ENCODE peak calls at places on chromosomes 16 and 17, in five cellular contexts. One of them, this sample, is unnamed.

GRCh38 chr16:16857603-16858283 is 478.8 kb downstream of the NPIPA7 start:
- DNase-seq in IMR-90: no peak
- DNase-seq in GM04503: no peak
- DNase-seq in occipital lobe: no peak
- DNase-seq in non-pigmented ciliary epithelial cell: no peak
- DNase-seq in this sample: no peak

GRCh38 chr17:30000755-30001257 is 59.4 kb downstream of the EFCAB5 start:
- DNase-seq in IMR-90: peak; percentile 50
- DNase-seq in GM04503: no peak
- DNase-seq in occipital lobe: no peak
- DNase-seq in non-pigmented ciliary epithelial cell: peak; percentile 4
- DNase-seq in this sample: no peak

GRCh38 chr16:61295311-61295710 is 740.9 kb downstream of the CDH8 start:
- DNase-seq in IMR-90: no peak
- DNase-seq in GM04503: no peak
- DNase-seq in occipital lobe: no peak
- DNase-seq in non-pigmented ciliary epithelial cell: no peak
- DNase-seq in this sample: no peak

GRCh38 chr16:56087636-56088035 is 103.7 kb upstream of the GNAO1 start:
- DNase-seq in IMR-90: no peak
- DNase-seq in GM04503: no peak
- DNase-seq in occipital lobe: no peak
- DNase-seq in non-pigmented ciliary epithelial cell: no peak
- DNase-seq in this sample: no peak

GRCh38 chr17:44828919-44829557 is 1.0 kb downstream of the GJC1 start:
- DNase-seq in IMR-90: no peak
- DNase-seq in GM04503: no peak
- DNase-seq in occipital lobe: no peak
- DNase-seq in non-pigmented ciliary epithelial cell: no peak
- DNase-seq in this sample: no peak

GRCh38 chr16:86171329-86171728 is 272.4 kb downstream of the IRF8 start:
- DNase-seq in IMR-90: peak; percentile 99
- DNase-seq in GM04503: peak; percentile 2
- DNase-seq in occipital lobe: no peak
- DNase-seq in non-pigmented ciliary epithelial cell: peak; percentile 67
- DNase-seq in this sample: no peak

GRCh38 chr17:27545562-27546229 is 85.3 kb upstream of the LGALS9 start:
- DNase-seq in IMR-90: peak; percentile 51
- DNase-seq in GM04503: no peak
- DNase-seq in occipital lobe: no peak
- DNase-seq in non-pigmented ciliary epithelial cell: no peak
- DNase-seq in this sample: no peak

GRCh38 chr16:29974291-29975133 is 844 bp downstream of the TAOK2 start:
- DNase-seq in IMR-90: peak; percentile 12
- DNase-seq in GM04503: no peak
- DNase-seq in occipital lobe: no peak
- DNase-seq in non-pigmented ciliary epithelial cell: no peak
- DNase-seq in this sample: no peak

GRCh38 chr16:85514601-85515318 is 98.4 kb upstream of the GSE1 start:
- DNase-seq in IMR-90: peak; percentile 92
- DNase-seq in GM04503: peak; percentile 94
- DNase-seq in occipital lobe: peak; percentile 53
- DNase-seq in non-pigmented ciliary epithelial cell: peak; percentile 46
- DNase-seq in this sample: no peak

GRCh38 chr17:57186231-57187019 is 69.9 kb upstream of the MSI2 start:
- DNase-seq in IMR-90: no peak
- DNase-seq in GM04503: no peak
- DNase-seq in occipital lobe: no peak
- DNase-seq in non-pigmented ciliary epithelial cell: no peak
- DNase-seq in this sample: no peak

GRCh38 chr17:48544356-48545021 is 420 bp downstream of the HOXB2 start:
- DNase-seq in IMR-90: peak; percentile 93
- DNase-seq in GM04503: peak; percentile 70
- DNase-seq in occipital lobe: no peak
- DNase-seq in non-pigmented ciliary epithelial cell: no peak
- DNase-seq in this sample: peak; percentile 29

GRCh38 chr17:46044286-46044928 is 45.4 kb downstream of the STH start:
- DNase-seq in IMR-90: peak; percentile 87
- DNase-seq in GM04503: peak; percentile 60
- DNase-seq in occipital lobe: peak; percentile 26
- DNase-seq in non-pigmented ciliary epithelial cell: peak; percentile 81
- DNase-seq in this sample: no peak

GRCh38 chr17:1201132-1201702 is 21.4 kb upstream of the ABR start:
- DNase-seq in IMR-90: no peak
- DNase-seq in GM04503: no peak
- DNase-seq in occipital lobe: no peak
- DNase-seq in non-pigmented ciliary epithelial cell: no peak
- DNase-seq in this sample: peak; percentile 47

GRCh38 chr17:1006054-1006453 is 9.1 kb downstream of the TIMM22 start:
- DNase-seq in IMR-90: no peak
- DNase-seq in GM04503: no peak
- DNase-seq in occipital lobe: no peak
- DNase-seq in non-pigmented ciliary epithelial cell: no peak
- DNase-seq in this sample: no peak

GRCh38 chr16:1839554-1839953 is 12.5 kb downstream of the FAHD1 start:
- DNase-seq in IMR-90: peak; percentile 61
- DNase-seq in GM04503: peak; percentile 42
- DNase-seq in occipital lobe: no peak
- DNase-seq in non-pigmented ciliary epithelial cell: no peak
- DNase-seq in this sample: no peak

GRCh38 chr16:68384293-68385255 is 63.7 kb downstream of the SMPD3 start:
- DNase-seq in IMR-90: no peak
- DNase-seq in GM04503: no peak
- DNase-seq in occipital lobe: no peak
- DNase-seq in non-pigmented ciliary epithelial cell: no peak
- DNase-seq in this sample: no peak

GRCh38 chr16:4523686-4524085 is 14.9 kb downstream of the CDIP1 start:
- DNase-seq in IMR-90: no peak
- DNase-seq in GM04503: no peak
- DNase-seq in occipital lobe: no peak
- DNase-seq in non-pigmented ciliary epithelial cell: no peak
- DNase-seq in this sample: no peak

GRCh38 chr17:82053130-82053529 is 1.4 kb downstream of the GPS1 start:
- DNase-seq in IMR-90: no peak
- DNase-seq in GM04503: no peak
- DNase-seq in occipital lobe: no peak
- DNase-seq in non-pigmented ciliary epithelial cell: no peak
- DNase-seq in this sample: no peak

GRCh38 chr17:72605543-72605942 is 484.7 kb downstream of the SOX9 start:
- DNase-seq in IMR-90: no peak
- DNase-seq in GM04503: no peak
- DNase-seq in occipital lobe: no peak
- DNase-seq in non-pigmented ciliary epithelial cell: no peak
- DNase-seq in this sample: no peak

GRCh38 chr16:87384162-87384999 is 805 bp upstream of the FBXO31 start:
- DNase-seq in IMR-90: no peak
- DNase-seq in GM04503: no peak
- DNase-seq in occipital lobe: no peak
- DNase-seq in non-pigmented ciliary epithelial cell: no peak
- DNase-seq in this sample: no peak

GRCh38 chr17:16911141-16911937 is 60.6 kb downstream of the TNFRSF13B start:
- DNase-seq in IMR-90: no peak
- DNase-seq in GM04503: no peak
- DNase-seq in occipital lobe: no peak
- DNase-seq in non-pigmented ciliary epithelial cell: no peak
- DNase-seq in this sample: no peak

GRCh38 chr17:10633738-10634379 is 23.2 kb downstream of the MYH3 start:
- DNase-seq in IMR-90: no peak
- DNase-seq in GM04503: no peak
- DNase-seq in occipital lobe: no peak
- DNase-seq in non-pigmented ciliary epithelial cell: no peak
- DNase-seq in this sample: no peak

GRCh38 chr16:81700780-81701165 is 78.3 kb upstream of the PLCG2 start:
- DNase-seq in IMR-90: no peak
- DNase-seq in GM04503: no peak
- DNase-seq in occipital lobe: no peak
- DNase-seq in non-pigmented ciliary epithelial cell: no peak
- DNase-seq in this sample: no peak

GRCh38 chr16:1474471-1474795 is 395 bp downstream of the CLCN7 start:
- DNase-seq in IMR-90: no peak
- DNase-seq in GM04503: no peak
- DNase-seq in occipital lobe: no peak
- DNase-seq in non-pigmented ciliary epithelial cell: no peak
- DNase-seq in this sample: no peak

GRCh38 chr17:43902190-43902589 is 5.1 kb downstream of the MPP2 start:
- DNase-seq in IMR-90: no peak
- DNase-seq in GM04503: no peak
- DNase-seq in occipital lobe: no peak
- DNase-seq in non-pigmented ciliary epithelial cell: no peak
- DNase-seq in this sample: no peak

GRCh38 chr17:43809121-43809520 is 23.8 kb downstream of the MPP3 start:
- DNase-seq in IMR-90: no peak
- DNase-seq in GM04503: no peak
- DNase-seq in occipital lobe: no peak
- DNase-seq in non-pigmented ciliary epithelial cell: no peak
- DNase-seq in this sample: no peak

GRCh38 chr17:11557727-11558452 is 40.4 kb upstream of the DNAH9 start:
- DNase-seq in IMR-90: no peak
- DNase-seq in GM04503: no peak
- DNase-seq in occipital lobe: no peak
- DNase-seq in non-pigmented ciliary epithelial cell: no peak
- DNase-seq in this sample: no peak

GRCh38 chr17:68221786-68222185 is 26.1 kb upstream of the AMZ2 start:
- DNase-seq in IMR-90: no peak
- DNase-seq in GM04503: no peak
- DNase-seq in occipital lobe: no peak
- DNase-seq in non-pigmented ciliary epithelial cell: no peak
- DNase-seq in this sample: no peak

GRCh38 chr17:28807925-28808641 is 34.5 kb downstream of the FAM222B start:
- DNase-seq in IMR-90: peak; percentile 92
- DNase-seq in GM04503: peak; percentile 81
- DNase-seq in occipital lobe: no peak
- DNase-seq in non-pigmented ciliary epithelial cell: peak; percentile 70
- DNase-seq in this sample: no peak

GRCh38 chr16:2879854-2880508 is 3.0 kb upstream of the FLYWCH2 start:
- DNase-seq in IMR-90: no peak
- DNase-seq in GM04503: no peak
- DNase-seq in occipital lobe: no peak
- DNase-seq in non-pigmented ciliary epithelial cell: no peak
- DNase-seq in this sample: no peak

GRCh38 chr17:73359987-73360410 is 48.2 kb upstream of the CDC42EP4 start:
- DNase-seq in IMR-90: no peak
- DNase-seq in GM04503: no peak
- DNase-seq in occipital lobe: no peak
- DNase-seq in non-pigmented ciliary epithelial cell: no peak
- DNase-seq in this sample: no peak

GRCh38 chr17:79840204-79840988 is 1.2 kb upstream of the CBX4 start:
- DNase-seq in IMR-90: peak; percentile 31
- DNase-seq in GM04503: no peak
- DNase-seq in occipital lobe: no peak
- DNase-seq in non-pigmented ciliary epithelial cell: no peak
- DNase-seq in this sample: no peak

This sample was measured in activated effector memory CD4-positive, alpha-beta T cell treated with Interleukin-2 at 50 U/mL for 16 hours.